ENCODE peak calls at places on chromosomes 16 and 17, in seven cellular contexts. C is HFF-Myc, K is ovary, V is endothelial cell of umbilical vein, S is A549, Z is heart left ventricle, P is GM06990. W is an unnamed sample.

GRCh38 chr17:36641331-36641876 is 40.0 kb downstream of the MRM1 start:
- DNase-seq in S (no peak), P (no peak), C (no peak), V (no peak), K (no peak), Z (no peak), W (no peak)

GRCh38 chr16:84683691-84684591 is 15.9 kb upstream of the USP10 start:
- DNase-seq in P (no peak), C (no peak), K (no peak), S (no peak), V (no peak), Z (no peak), W (no peak)

GRCh38 chr17:38898812-38899348 is 26.5 kb upstream of the LASP1NB start:
- DNase-seq in S (no peak), V (peak), K (no peak), P (peak), C (no peak), Z (peak), W (no peak)

GRCh38 chr16:58096249-58096648 is 32.9 kb downstream of the CFAP20 start:
- DNase-seq in S (no peak), Z (no peak), K (no peak), C (no peak), V (no peak), P (no peak), W (no peak)

GRCh38 chr17:66426397-66427033 is 124.1 kb downstream of the PRKCA start:
- DNase-seq in Z (no peak), P (peak), S (no peak), V (no peak), K (no peak), C (no peak), W (peak)

GRCh38 chr16:30853758-30854157 is 40.1 kb downstream of the BCL7C start:
- DNase-seq in V (no peak), S (no peak), Z (no peak), K (no peak), P (no peak), C (no peak), W (no peak)

GRCh38 chr17:55458287-55458900 is 36.8 kb upstream of the MMD start:
- DNase-seq in Z (no peak), C (no peak), K (no peak), S (no peak), V (no peak), P (peak), W (no peak)

GRCh38 chr17:75249564-75249963 is 11.8 kb downstream of the GGA3 start:
- DNase-seq in Z (no peak), V (no peak), K (no peak), C (no peak), P (no peak), S (no peak), W (no peak)

GRCh38 chr17:1109606-1110523 is 69.9 kb downstream of the ABR start:
- DNase-seq in V (no peak), S (no peak), K (peak), Z (peak), C (no peak), P (peak), W (no peak)

GRCh38 chr17:13182854-13183253 is 165.0 kb upstream of the ELAC2 start:
- DNase-seq in P (no peak), V (no peak), S (no peak), Z (no peak), C (no peak), K (no peak), W (no peak)

GRCh38 chr17:41734139-41734948 is at the start of gene HAP1:
- DNase-seq in S (peak), C (no peak), Z (no peak), K (no peak), P (no peak), V (peak), W (peak)

GRCh38 chr17:66920965-66921364 is 43.5 kb upstream of the CACNG4 start:
- DNase-seq in Z (no peak), S (no peak), C (no peak), K (no peak), V (no peak), P (no peak), W (peak)

GRCh38 chr17:5508855-5509254 is 22.5 kb downstream of the MIS12 start:
- DNase-seq in Z (no peak), P (no peak), C (no peak), S (no peak), K (no peak), V (no peak), W (no peak)

GRCh38 chr17:38868095-38868967 is 1.5 kb upstream of the LASP1 start:
- DNase-seq in Z (peak), P (peak), S (peak), C (no peak), V (peak), K (peak), W (peak)

GRCh38 chr16:30357715-30358576 is 2.8 kb upstream of the CD2BP2 start:
- DNase-seq in K (no peak), Z (no peak), P (no peak), S (no peak), C (no peak), V (no peak), W (no peak)

GRCh38 chr17:75591722-75592302 is 4.2 kb downstream of the MYO15B start:
- DNase-seq in P (no peak), V (no peak), S (no peak), C (no peak), K (no peak), Z (no peak), W (no peak)

GRCh38 chr17:78486228-78486802 is 90.9 kb downstream of the DNAH17 start:
- DNase-seq in K (no peak), Z (no peak), C (no peak), S (no peak), V (no peak), P (no peak), W (no peak)

GRCh38 chr16:3348547-3349167 is 7.0 kb upstream of the OR2C1 start:
- DNase-seq in V (no peak), S (no peak), C (no peak), Z (no peak), P (peak), K (no peak), W (no peak)

GRCh38 chr17:6496636-6497441 is 52.6 kb downstream of the PIMREG start:
- DNase-seq in P (no peak), C (no peak), K (no peak), V (no peak), Z (no peak), S (no peak), W (no peak)

GRCh38 chr17:73657473-73658116 is 13.3 kb upstream of the SDK2 start:
- DNase-seq in S (peak), C (no peak), K (no peak), V (no peak), Z (no peak), P (no peak), W (peak)

GRCh38 chr17:79980246-79981043 is 55.2 kb downstream of the TBC1D16 start:
- DNase-seq in V (no peak), Z (no peak), S (no peak), K (no peak), P (no peak), C (no peak), W (no peak)
- TF ChIP-seq CTCF in V (no peak), Z (no peak), S (no peak), K (no peak), P (no peak), C (no peak), W (no peak)

DNA sequence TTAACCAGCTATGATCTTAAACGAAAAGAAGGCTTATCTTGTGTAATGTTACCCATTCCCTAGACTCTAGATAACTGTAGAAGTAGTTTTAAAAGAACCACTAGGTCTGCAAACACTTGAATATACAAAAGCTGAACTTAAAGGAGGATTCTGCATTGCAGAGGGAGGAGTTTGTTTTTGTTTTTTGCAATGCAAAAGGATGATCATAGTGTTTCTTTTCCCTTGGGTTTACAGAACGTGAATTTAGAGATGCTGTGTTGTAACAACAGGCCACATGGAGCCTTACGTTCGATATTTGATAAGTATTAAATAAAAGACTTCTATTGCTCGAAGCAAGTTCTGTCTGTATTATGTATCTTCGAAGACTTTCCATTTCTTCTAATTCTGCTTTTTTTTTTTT is 77.6 kb downstream of the CHD9 start:
- DNase-seq in K (no peak), V (no peak), P (no peak), Z (no peak), S (no peak), C (no peak), W (peak)
- H3K4me3 ChIP-seq in K (no peak), V (no peak), P (peak), Z (peak), S (peak), C (peak), W (peak)

GRCh38 chr16:88013091-88013609 is 61.9 kb downstream of the BANP start:
- DNase-seq in Z (no peak), P (no peak), S (no peak), K (no peak), V (no peak), C (no peak), W (peak)

GRCh38 chr16:88010971-88011483 is 59.8 kb downstream of the BANP start:
- DNase-seq in C (no peak), K (no peak), S (no peak), P (no peak), V (no peak), Z (no peak), W (no peak)

GRCh38 chr16:88010343-88010970 is 59.2 kb downstream of the BANP start:
- DNase-seq in K (no peak), V (no peak), S (no peak), Z (no peak), C (no peak), P (no peak), W (no peak)

GRCh38 chr16:88013766-88014165 is 62.5 kb downstream of the BANP start:
- DNase-seq in P (no peak), K (no peak), V (no peak), C (no peak), S (no peak), Z (no peak), W (no peak)

DNA sequence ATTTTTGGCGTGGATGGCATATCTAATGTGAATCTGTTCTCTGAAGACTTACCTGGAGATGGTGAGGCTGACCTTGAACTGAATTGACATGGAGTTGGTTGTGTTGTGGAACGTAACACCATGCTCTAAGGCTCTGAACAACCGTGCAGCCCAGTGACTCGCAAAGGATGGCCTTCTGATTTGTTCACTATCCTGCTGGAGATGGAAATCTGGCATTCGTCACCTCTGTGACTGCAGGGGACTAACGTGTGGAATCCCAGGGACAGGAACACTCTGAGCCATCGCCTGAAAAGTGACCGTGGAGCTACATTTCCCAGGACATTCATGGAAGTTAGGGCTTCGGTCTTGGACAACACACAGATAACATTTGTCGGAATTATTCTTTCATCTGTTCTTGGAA is 61.1 kb downstream of the BANP start:
- DNase-seq in C (no peak), P (no peak), K (no peak), Z (no peak), S (no peak), V (no peak), W (no peak)
- TF ChIP-seq CTCF in C (no peak), P (no peak), K (no peak), Z (no peak), S (no peak), V (no peak), W (no peak)

DNA sequence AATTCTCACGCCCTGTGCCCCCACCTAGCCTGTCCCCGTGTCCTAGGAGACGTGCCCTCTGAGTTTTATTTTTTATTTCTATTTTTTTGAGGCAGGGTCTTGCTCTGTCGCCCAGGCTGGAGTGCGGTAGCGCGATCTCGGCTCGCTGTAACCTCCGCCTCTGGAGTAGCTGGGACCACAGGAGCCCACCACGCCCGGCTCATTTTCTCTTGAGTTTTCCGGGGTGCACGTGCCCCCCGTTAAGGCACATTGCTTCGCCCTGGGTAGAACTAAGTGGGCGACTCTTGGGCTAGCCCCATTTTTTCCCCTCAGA is 655 bp upstream of the KLHDC4 start:
- DNase-seq in S (no peak), V (no peak), C (no peak), K (no peak), P (no peak), Z (no peak), W (no peak)
- H3K4me3 ChIP-seq in S (peak), V (peak), C (peak), K (peak), P (peak), Z (peak), W (peak)

GRCh38 chr16:10373556-10373955 is 12.3 kb upstream of the ATF7IP2 start:
- DNase-seq in Z (no peak), V (no peak), P (no peak), S (no peak), C (no peak), K (no peak), W (no peak)

GRCh38 chr16:10367616-10368188 is 18.2 kb upstream of the ATF7IP2 start:
- DNase-seq in C (no peak), P (no peak), Z (no peak), V (no peak), K (no peak), S (no peak), W (no peak)

GRCh38 chr16:10371592-10371991 is 14.3 kb upstream of the ATF7IP2 start:
- DNase-seq in P (no peak), C (no peak), Z (no peak), S (no peak), K (no peak), V (no peak), W (no peak)

GRCh38 chr16:10370096-10370726 is 15.7 kb upstream of the ATF7IP2 start:
- DNase-seq in K (no peak), V (no peak), S (no peak), Z (no peak), P (peak), C (no peak), W (no peak)

DNA sequence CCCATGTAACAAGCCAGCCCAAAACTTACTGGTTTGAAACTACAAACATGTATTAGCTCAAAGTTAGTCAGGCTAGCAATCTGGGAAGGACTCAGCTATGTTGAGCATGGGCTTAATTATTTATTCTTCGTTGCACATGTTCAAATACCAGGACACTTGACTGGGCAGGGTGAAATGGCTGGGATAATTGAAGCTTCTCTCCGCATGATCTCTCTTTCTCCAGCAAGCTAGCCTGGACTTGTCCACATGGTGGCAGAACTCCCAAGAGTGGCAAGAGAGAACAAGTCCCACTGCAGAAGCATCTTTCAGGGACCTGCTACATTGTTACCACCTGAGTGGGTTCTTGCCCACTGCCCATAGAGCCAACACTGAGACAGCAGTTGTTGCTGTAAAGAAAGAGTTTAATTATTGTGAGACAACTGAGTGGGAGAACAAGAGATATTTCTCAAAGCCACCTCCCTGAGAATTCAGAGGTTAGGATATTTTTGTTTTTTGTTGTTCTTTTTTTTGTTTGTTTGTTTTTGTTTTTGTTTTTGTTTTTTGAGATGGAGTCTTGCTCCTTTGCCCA is 16.8 kb upstream of the ATF7IP2 start:
- DNase-seq in P (no peak), S (no peak), C (no peak), Z (no peak), K (no peak), V (no peak), W (no peak)
- TF ChIP-seq CTCF in P (peak), S (no peak), C (peak), Z (no peak), K (no peak), V (no peak), W (no peak)

GRCh38 chr17:67993998-67994361 is 2.3 kb downstream of the C17orf58 start:
- DNase-seq in K (no peak), V (peak), Z (no peak), C (no peak), P (no peak), S (peak), W (no peak)

GRCh38 chr17:67995568-67996191 is 589 bp downstream of the C17orf58 start:
- DNase-seq in C (no peak), K (peak), Z (peak), P (no peak), V (no peak), S (peak), W (peak)

GRCh38 chr17:67992541-67993152 is 3.6 kb downstream of the C17orf58 start:
- DNase-seq in Z (no peak), S (no peak), C (no peak), V (peak), K (no peak), P (no peak), W (no peak)

GRCh38 chr17:67994827-67995567 is 1.3 kb downstream of the C17orf58 start:
- DNase-seq in P (no peak), C (peak), Z (no peak), S (peak), K (no peak), V (peak), W (peak)

GRCh38 chr17:67993153-67993997 is 2.9 kb downstream of the C17orf58 start:
- DNase-seq in K (peak), C (no peak), P (peak), S (peak), Z (peak), V (peak), W (peak)
- H3K4me3 ChIP-seq in K (peak), C (peak), P (peak), S (peak), Z (peak), V (peak), W (peak)

GRCh38 chr16:12271006-12271405 is 294.5 kb downstream of the SNX29 start:
- DNase-seq in S (no peak), P (no peak), V (no peak), Z (no peak), K (no peak), C (peak), W (peak)
- TF ChIP-seq CTCF in S (peak), P (peak), V (no peak), Z (peak), K (no peak), C (peak), W (peak)

GRCh38 chr17:50161911-50162288 is 3.9 kb upstream of the SGCA start:
- DNase-seq in Z (no peak), V (no peak), P (no peak), C (no peak), K (peak), S (no peak), W (no peak)
- H3K4me3 ChIP-seq in Z (no peak), V (no peak), P (peak), C (peak), K (no peak), S (peak), W (no peak)

GRCh38 chr16:11639925-11640899 is 28.0 kb upstream of the SNN start:
- DNase-seq in Z (peak), V (peak), P (no peak), K (peak), C (peak), S (peak), W (peak)
- TF ChIP-seq CTCF in Z (no peak), V (no peak), P (no peak), K (no peak), C (no peak), S (no peak), W (no peak)

W was measured in fibroblast of villous mesenchyme.